ENCODE peak calls at places on chromosomes 5 and 9, in five cellular contexts. N is lower leg skin, W is AG09309, A is colonic mucosa, Z is neural crest cell. O is an unnamed sample.

GRCh38 chr9:124110307-124110915 is 98.8 kb downstream of the LHX2 start:
- DNase-seq in N (peak; percentile 36), W (no peak), Z (peak; percentile 82), A (peak; percentile 67), O (peak; percentile 87)

GRCh38 chr5:169084775-169085566 is 216.0 kb downstream of the SLIT3 start:
- DNase-seq in N (no peak), W (no peak), A (no peak), Z (no peak), O (no peak)

GRCh38 chr5:111404270-111404769 is 108.0 kb downstream of the STARD4 start:
- DNase-seq in N (no peak), W (no peak), Z (no peak), A (no peak), O (no peak)

GRCh38 chr5:142829821-142830220 is 59.6 kb downstream of the ARHGAP26 start:
- DNase-seq in W (peak; percentile 59), N (peak; percentile 48), A (no peak), Z (no peak), O (no peak)

GRCh38 chr5:176543428-176544182 is 5.5 kb upstream of the CDHR2 start:
- DNase-seq in Z (peak; percentile 55), W (no peak), N (peak; percentile 68), A (peak; percentile 84), O (peak; percentile 71)

GRCh38 chr9:134329886-134330285 is 3.6 kb downstream of the RXRA start:
- DNase-seq in Z (no peak), W (no peak), A (peak; percentile 75), N (no peak), O (no peak)

GRCh38 chr5:148963679-148964078 is 99.2 kb downstream of the SH3TC2 start:
- DNase-seq in N (no peak), W (no peak), Z (no peak), A (no peak), O (no peak)

GRCh38 chr5:31638286-31638685 is 645 bp upstream of the PDZD2 start:
- DNase-seq in Z (no peak), N (peak; percentile 18), A (no peak), W (no peak), O (no peak)

GRCh38 chr5:159972538-159973362 is 36.2 kb upstream of the TTC1 start:
- DNase-seq in N (no peak), W (no peak), A (no peak), Z (no peak), O (no peak)

GRCh38 chr5:72034710-72035109 is 72.6 kb upstream of the MAP1B start:
- DNase-seq in W (no peak), A (no peak), N (no peak), Z (no peak), O (no peak)

GRCh38 chr5:159103086-159103485 is 3.4 kb upstream of the EBF1 start:
- DNase-seq in N (no peak), A (no peak), Z (no peak), W (no peak), O (no peak)

GRCh38 chr5:93894471-93895354 is 153.3 kb upstream of the POU5F2 start:
- DNase-seq in W (no peak), Z (no peak), N (no peak), A (no peak), O (no peak)

GRCh38 chr5:166165600-166165999 is 2125.8 kb upstream of the WWC1 start:
- DNase-seq in A (no peak), Z (peak; percentile 2), N (no peak), W (no peak), O (no peak)

GRCh38 chr9:124834586-124834985 is 18.7 kb upstream of the WDR38 start:
- DNase-seq in A (no peak), W (no peak), Z (no peak), N (no peak), O (no peak)

GRCh38 chr9:10251490-10251889 is 361.3 kb downstream of the PTPRD start:
- DNase-seq in N (no peak), A (no peak), Z (no peak), W (no peak), O (no peak)

GRCh38 chr5:51082741-51083140 is 300.5 kb upstream of the ISL1 start:
- DNase-seq in N (no peak), A (no peak), Z (no peak), W (no peak), O (no peak)

GRCh38 chr5:142821027-142821732 is 51.0 kb downstream of the ARHGAP26 start:
- DNase-seq in Z (no peak), A (no peak), W (no peak), N (no peak), O (no peak)

GRCh38 chr5:5293029-5293428 is 129.4 kb upstream of the ICE1 start:
- DNase-seq in N (no peak), W (no peak), A (no peak), Z (no peak), O (no peak)

GRCh38 chr5:142032747-142033631 is 20.2 kb upstream of the GNPDA1 start:
- DNase-seq in Z (no peak), N (no peak), W (no peak), A (no peak), O (no peak)

GRCh38 chr5:63375851-63376250 is 586.4 kb downstream of the HTR1A start:
- DNase-seq in N (no peak), Z (no peak), A (no peak), W (no peak), O (no peak)

GRCh38 chr9:113602126-113603119 is 138.9 kb downstream of the RGS3 start:
- DNase-seq in Z (no peak), W (no peak), A (peak; percentile 65), N (no peak), O (no peak)

GRCh38 chr9:99057665-99058625 is 47.0 kb upstream of the TGFBR1 start:
- DNase-seq in N (peak; percentile 42), A (peak; percentile 57), Z (no peak), W (peak; percentile 56), O (no peak)

GRCh38 chr5:362189-362588 is 40.7 kb downstream of the AHRR start:
- DNase-seq in W (no peak), A (no peak), N (no peak), Z (no peak), O (no peak)

GRCh38 chr5:139822553-139823425 is 27.2 kb downstream of the PSD2 start:
- DNase-seq in A (no peak), Z (no peak), N (no peak), W (no peak), O (no peak)

GRCh38 chr5:73945505-73945904 is 319.5 kb downstream of the ARHGEF28 start:
- DNase-seq in N (no peak), W (no peak), Z (no peak), A (peak; percentile 52), O (no peak)

GRCh38 chr5:10491673-10492026 is 50.0 kb downstream of the ROPN1L start:
- DNase-seq in N (no peak), A (no peak), W (no peak), Z (no peak), O (no peak)

GRCh38 chr9:88587182-88587581 is 52.2 kb downstream of the NXNL2 start:
- DNase-seq in Z (no peak), W (no peak), N (no peak), A (peak; percentile 79), O (no peak)

GRCh38 chr5:39131210-39132127 is 57.3 kb upstream of the RICTOR start:
- DNase-seq in W (no peak), N (no peak), A (no peak), Z (no peak), O (no peak)

GRCh38 chr5:6765612-6766525 is 52.6 kb downstream of the TENT4A start:
- DNase-seq in Z (peak; percentile 72), N (peak; percentile 69), W (no peak), A (peak; percentile 89), O (peak; percentile 56)

GRCh38 chr9:135602789-135603481 is 36.4 kb downstream of the GLT6D1 start:
- DNase-seq in Z (peak; percentile 58), A (peak; percentile 53), N (no peak), W (no peak), O (peak; percentile 61)

GRCh38 chr5:85921590-85921989 is 696.2 kb upstream of the COX7C start:
- DNase-seq in W (no peak), A (no peak), N (no peak), Z (no peak), O (no peak)

GRCh38 chr5:81268797-81269196 is 32.6 kb upstream of the ZCCHC9 start:
- DNase-seq in W (peak; percentile 61), N (no peak), Z (no peak), A (no peak), O (no peak)

GRCh38 chr5:499233-500209 is 24.7 kb downstream of the SLC9A3 start:
- DNase-seq in N (no peak), A (no peak), W (no peak), Z (no peak), O (no peak)

GRCh38 chr5:11785771-11786342 is 118.4 kb downstream of the CTNND2 start:
- DNase-seq in Z (no peak), A (no peak), N (no peak), W (no peak), O (no peak)

GRCh38 chr9:132987021-132987620 is 8.6 kb downstream of the GFI1B start:
- DNase-seq in N (no peak), Z (no peak), W (no peak), A (no peak), O (no peak)

DNA sequence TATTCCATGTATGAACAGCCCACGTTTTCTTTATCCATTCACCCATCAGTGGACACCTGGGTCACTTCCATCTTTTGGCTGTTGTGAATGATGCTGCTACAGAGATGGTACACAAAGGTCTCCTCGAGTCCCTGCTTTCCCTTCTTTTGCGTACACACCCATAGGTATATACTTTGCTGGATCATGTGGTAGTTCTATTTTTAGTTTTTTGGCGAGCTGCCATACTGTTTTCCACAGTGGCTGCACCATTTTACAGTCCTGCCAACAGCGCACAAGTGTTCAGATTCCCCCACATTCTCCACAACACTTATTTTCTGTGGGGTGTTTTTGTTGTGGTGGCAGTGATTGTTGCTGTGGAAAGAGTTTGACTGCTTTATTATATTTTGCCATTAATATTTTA is 16.2 kb downstream of the RAPGEF1 start:
- DNase-seq in W (no peak), N (no peak), A (no peak), Z (no peak), O (no peak)
- TF ChIP-seq CTCF in W (no peak), N (no peak), A (no peak), Z (no peak), O (no peak)

DNA sequence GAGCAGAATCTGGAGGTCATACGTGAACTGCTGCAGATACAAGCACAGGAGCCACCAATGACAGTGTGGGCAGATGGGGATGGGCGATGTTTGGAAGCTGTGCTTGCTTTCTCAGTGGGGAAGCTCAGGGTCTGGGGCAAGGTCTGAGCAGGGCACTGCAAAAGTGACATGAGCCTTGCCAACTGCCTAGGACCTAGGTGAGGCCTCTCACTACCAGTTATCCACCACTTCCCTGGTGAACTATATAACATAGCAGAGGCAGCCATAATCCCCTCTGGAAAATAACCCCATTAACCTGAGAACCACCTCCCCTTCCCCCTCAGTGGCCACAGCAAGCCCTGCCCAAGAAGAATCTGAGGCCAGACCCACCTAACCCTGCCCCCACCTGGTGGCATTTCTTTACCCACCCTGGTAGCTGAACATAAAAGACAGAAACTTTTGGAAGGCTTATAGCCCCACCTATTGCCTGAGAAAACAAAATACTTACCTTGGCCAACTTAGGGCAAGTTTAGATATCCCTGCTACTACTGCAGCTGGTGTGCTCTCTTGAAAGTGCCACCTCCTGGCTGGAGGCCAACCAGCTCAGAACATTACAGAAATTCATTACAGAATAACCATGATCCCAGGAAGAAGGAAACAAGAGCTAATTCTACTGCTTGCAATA is 18.8 kb upstream of the SPEF2 start:
- DNase-seq in A (peak; percentile 62), Z (no peak), N (no peak), W (no peak), O (no peak)
- TF ChIP-seq CTCF in A (no peak), Z (no peak), N (no peak), W (no peak), O (no peak)

GRCh38 chr9:34375901-34376595 is 650 bp downstream of the MYORG start:
- DNase-seq in A (peak; percentile 70), N (no peak), W (no peak), Z (no peak), O (no peak)
- TF ChIP-seq CTCF in A (no peak), N (no peak), W (no peak), Z (peak; percentile 29), O (no peak)

GRCh38 chr9:137176302-137177182 is 4.7 kb upstream of the TMEM210 start:
- DNase-seq in Z (no peak), A (peak; percentile 51), N (no peak), W (no peak), O (no peak)
- TF ChIP-seq CTCF in Z (peak; percentile 63), A (peak; percentile 48), N (no peak), W (peak; percentile 77), O (peak; percentile 43)